ENCODE peak calls at places on chromosomes 12 and 14, in four cellular contexts. G, X, E and R are unnamed samples.

GRCh38 chr14:59389936-59390335 is 75.2 kb downstream of the GPR135 start:
- DNase-seq in E (no peak), G (no peak), X (no peak), R (no peak)

GRCh38 chr12:64551676-64552075 is 58.6 kb upstream of the RASSF3 start:
- DNase-seq in G (no peak), X (no peak), E (no peak), R (no peak)

GRCh38 chr14:65594153-65594881 is 181.8 kb downstream of the FUT8 start:
- DNase-seq in E (no peak), G (no peak), X (no peak), R (no peak)

GRCh38 chr14:30020271-30020670 is 92.6 kb upstream of the PRKD1 start:
- DNase-seq in G (peak), E (no peak), X (no peak), R (no peak)

GRCh38 chr12:6352198-6353173 is 10.6 kb upstream of the TNFRSF1A start:
- DNase-seq in E (no peak), X (no peak), G (no peak), R (no peak)

GRCh38 chr12:93938921-93939320 is 209.5 kb upstream of the PLXNC1 start:
- DNase-seq in X (no peak), G (no peak), E (no peak), R (no peak)

GRCh38 chr14:31411218-31411727 is 9.1 kb downstream of the HEATR5A start:
- DNase-seq in X (peak), G (no peak), E (peak), R (peak)

GRCh38 chr12:3752096-3752709 is 706 bp downstream of the CRACR2A start:
- DNase-seq in G (peak), E (peak), X (peak), R (peak)

GRCh38 chr12:69534389-69534822 is 50.9 kb upstream of the CCT2 start:
- DNase-seq in E (peak), G (no peak), X (peak), R (peak)